ENCODE peak calls at places on chromosomes 11 and 22, in four cellular contexts. F is ovary, M is lower leg skin, L is body of pancreas. O is an unnamed sample.

GRCh38 chr11:811446-812245 is 1.9 kb downstream of the RPLP2 start:
- DNase-seq in F (no peak), M (no peak), L (no peak), O (no peak)

GRCh38 chr22:35754761-35755160 is 37.1 kb downstream of the APOL5 start:
- DNase-seq in F (no peak), M (no peak), L (no peak), O (no peak)

GRCh38 chr22:25200967-25201366 is 1.3 kb downstream of the CRYBB3 start:
- DNase-seq in F (no peak), M (no peak), L (no peak), O (no peak)

GRCh38 chr11:48017105-48017874 is 36.9 kb downstream of the PTPRJ start:
- DNase-seq in F (no peak), M (no peak), L (no peak), O (no peak)

GRCh38 chr11:58334708-58335107 is 24.2 kb downstream of the OR5B17 start:
- DNase-seq in F (no peak), M (no peak), L (no peak), O (peak; percentile 5)

GRCh38 chr22:50184004-50184461 is 1.7 kb upstream of the TRABD start:
- DNase-seq in F (peak; percentile 82), M (peak; percentile 94), L (peak; percentile 87), O (peak; percentile 59)

GRCh38 chr22:29330753-29331152 is 15.3 kb upstream of the RASL10A start:
- DNase-seq in F (peak; percentile 88), M (no peak), L (peak; percentile 48), O (peak; percentile 78)

GRCh38 chr11:20364412-20364792 is 888 bp downstream of the HTATIP2 start:
- DNase-seq in F (peak; percentile 21), M (no peak), L (no peak), O (no peak)

GRCh38 chr11:106765849-106766248 is 252.4 kb downstream of the GUCY1A2 start:
- DNase-seq in F (no peak), M (no peak), L (no peak), O (no peak)

GRCh38 chr11:42237701-42238235 is 778.3 kb upstream of the LRRC4C start:
- DNase-seq in F (no peak), M (no peak), L (no peak), O (no peak)

GRCh38 chr11:42812960-42813359 is 498.8 kb upstream of the API5 start:
- DNase-seq in F (no peak), M (no peak), L (no peak), O (no peak)

GRCh38 chr11:93248602-93249001 is 50.8 kb upstream of the SLC36A4 start:
- DNase-seq in F (no peak), M (no peak), L (no peak), O (no peak)

GRCh38 chr22:46763051-46763705 is 728 bp downstream of the TBC1D22A start:
- DNase-seq in F (no peak), M (peak; percentile 91), L (no peak), O (no peak)

GRCh38 chr11:27013741-27014415 is 20.0 kb downstream of the FIBIN start:
- DNase-seq in F (no peak), M (no peak), L (no peak), O (no peak)

GRCh38 chr11:2708757-2709281 is 9.0 kb upstream of the KCNQ1OT1 start:
- DNase-seq in F (peak; percentile 72), M (no peak), L (no peak), O (no peak)

GRCh38 chr11:3853935-3854659 is 1.4 kb upstream of the STIM1 start:
- DNase-seq in F (no peak), M (peak; percentile 91), L (peak; percentile 54), O (no peak)

GRCh38 chr11:48101044-48101733 is 115.4 kb upstream of the OR4B1 start:
- DNase-seq in F (no peak), M (peak; percentile 77), L (no peak), O (no peak)

GRCh38 chr22:36425977-36426523 is 38.3 kb upstream of the MYH9 start:
- DNase-seq in F (peak; percentile 66), M (no peak), L (peak; percentile 48), O (no peak)

GRCh38 chr11:115654792-115655191 is 150.6 kb upstream of the CADM1 start:
- DNase-seq in F (no peak), M (no peak), L (no peak), O (no peak)

GRCh38 chr11:72625746-72626636 is 48.2 kb downstream of the PDE2A start:
- DNase-seq in F (peak; percentile 69), M (peak; percentile 90), L (peak; percentile 67), O (no peak)

GRCh38 chr11:108093128-108093904 is 28.1 kb upstream of the ACAT1 start:
- DNase-seq in F (no peak), M (no peak), L (no peak), O (no peak)

GRCh38 chr11:131924446-131925240 is 554.2 kb downstream of the NTM start:
- DNase-seq in F (no peak), M (no peak), L (peak; percentile 68), O (no peak)

GRCh38 chr11:28615542-28615941 is 507.4 kb downstream of the METTL15 start:
- DNase-seq in F (no peak), M (no peak), L (no peak), O (no peak)

GRCh38 chr22:49139492-49140151 is 688.1 kb downstream of the BRD1 start:
- DNase-seq in F (no peak), M (peak; percentile 72), L (no peak), O (no peak)

GRCh38 chr22:29011868-29012428 is 49.7 kb downstream of the C22orf31 start:
- DNase-seq in F (no peak), M (no peak), L (no peak), O (no peak)

GRCh38 chr11:18566406-18566805 is 22.1 kb downstream of the UEVLD start:
- DNase-seq in F (no peak), M (no peak), L (no peak), O (no peak)

GRCh38 chr11:60679879-60680278 is 19.5 kb upstream of the MS4A8 start:
- DNase-seq in F (no peak), M (no peak), L (no peak), O (no peak)

DNA sequence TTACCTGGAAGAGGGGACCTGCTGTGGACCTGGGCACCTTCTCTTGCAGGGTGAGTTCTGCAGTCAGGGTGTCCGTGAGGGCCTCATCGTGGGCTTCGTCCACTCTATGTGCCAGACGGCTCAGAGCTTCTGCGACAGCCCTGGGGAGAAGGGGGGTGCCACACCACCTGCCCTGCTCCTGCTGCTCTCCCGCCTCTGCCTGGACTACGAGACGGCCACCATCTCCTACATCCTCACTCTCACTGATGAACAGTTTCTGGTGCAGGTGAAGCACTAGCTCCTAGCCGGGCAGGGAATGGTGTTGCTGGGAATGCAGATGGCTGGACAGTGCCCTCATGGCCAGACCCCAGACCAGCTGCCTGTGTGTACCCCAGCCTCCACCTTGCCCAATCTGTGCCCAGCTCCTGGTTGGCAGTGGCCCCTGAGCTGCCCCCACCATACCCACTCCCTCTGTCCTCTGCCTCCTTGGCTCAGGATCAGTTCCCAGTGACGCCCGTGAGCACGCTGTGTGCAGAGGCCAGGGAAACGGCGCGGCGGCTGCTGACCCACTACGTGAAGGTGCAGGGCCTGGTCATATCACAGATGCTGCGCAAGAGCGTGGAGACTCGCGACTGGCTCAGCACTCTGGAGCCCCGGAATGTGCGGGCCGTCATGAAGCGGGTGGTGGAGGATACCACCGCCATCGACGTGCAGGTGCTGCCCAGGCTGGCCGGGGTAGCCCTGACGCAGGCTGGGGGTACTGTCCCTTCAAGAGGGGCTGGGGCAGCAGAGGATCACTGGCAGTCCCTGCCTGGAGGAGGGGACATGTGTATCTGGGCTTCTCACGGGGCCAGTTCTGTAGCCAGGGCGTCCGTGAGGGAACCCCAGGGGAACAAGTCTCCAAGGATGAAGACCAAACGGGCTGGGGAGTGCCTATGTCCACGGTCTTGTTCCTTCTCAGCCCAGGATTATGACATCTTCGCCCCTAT is 2.2 kb upstream of the TM7SF2 start:
- DNase-seq in F (no peak), M (no peak), L (peak; percentile 5), O (no peak)
- TF ChIP-seq POLR2A in F (no peak), M (no peak), L (no peak), O (no peak)

GRCh38 chr22:17941501-17942406 is 82.6 kb downstream of the MICAL3 start:
- DNase-seq in F (no peak), M (no peak), L (no peak), O (no peak)
- TF ChIP-seq POLR2A in F (no peak), M (no peak), L (no peak), O (no peak)

GRCh38 chr11:46298699-46299424 is 21.4 kb downstream of the CREB3L1 start:
- DNase-seq in F (no peak), M (no peak), L (no peak), O (no peak)

GRCh38 chr11:46295312-46295995 is 18.0 kb downstream of the CREB3L1 start:
- DNase-seq in F (peak; percentile 81), M (peak; percentile 94), L (peak; percentile 72), O (peak; percentile 94)

GRCh38 chr11:46295996-46296519 is 18.6 kb downstream of the CREB3L1 start:
- DNase-seq in F (no peak), M (no peak), L (no peak), O (no peak)

GRCh38 chr11:46294365-46295309 is 17.2 kb downstream of the CREB3L1 start:
- DNase-seq in F (peak; percentile 78), M (no peak), L (no peak), O (peak; percentile 87)

DNA sequence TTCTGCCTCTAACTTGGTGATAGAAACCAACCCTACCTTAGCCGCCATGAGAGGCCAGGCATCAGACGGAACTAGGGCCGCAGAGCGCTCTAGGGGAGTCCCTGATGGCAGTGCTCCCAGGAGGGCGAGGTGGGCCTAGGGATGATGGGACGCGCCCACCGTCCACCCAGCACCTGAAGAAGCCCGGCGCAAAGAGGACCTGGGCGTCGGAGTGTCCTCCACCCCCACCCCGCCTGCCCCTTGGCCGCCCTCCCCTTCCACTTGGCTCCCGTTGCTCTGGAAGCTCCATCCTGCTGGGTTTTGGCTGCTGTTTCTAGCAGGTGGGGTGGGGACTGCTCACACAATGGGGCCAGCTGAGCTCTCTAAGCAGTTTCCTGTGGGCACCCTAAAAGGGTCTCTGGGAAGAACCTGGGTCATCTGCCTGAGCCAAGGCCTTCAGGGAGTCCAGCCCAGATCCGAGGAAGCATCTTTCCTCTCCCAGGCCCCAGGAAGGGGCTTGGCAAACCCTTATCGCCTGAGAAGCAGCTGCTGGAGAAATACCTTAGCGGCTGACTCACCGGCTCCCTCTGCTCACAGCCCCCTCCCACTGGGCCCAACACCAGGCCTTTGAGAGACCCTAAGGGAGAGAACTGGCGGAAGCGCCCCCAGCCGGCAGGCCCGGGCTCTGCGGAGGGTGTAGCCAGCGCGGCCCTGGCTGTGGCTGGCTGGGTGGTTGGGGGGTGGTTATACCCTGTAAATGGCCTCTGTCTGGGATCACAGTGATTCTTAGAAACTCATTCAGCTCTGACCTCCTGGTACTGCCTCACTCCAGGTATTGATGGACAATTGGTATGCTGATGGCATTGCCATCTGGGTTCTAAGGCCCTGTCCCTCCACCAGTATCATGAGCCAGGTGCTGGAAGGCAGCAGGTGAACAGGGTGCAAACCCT is 19.3 kb downstream of the CREB3L1 start:
- DNase-seq in F (peak; percentile 87), M (no peak), L (peak; percentile 51), O (no peak)
- TF ChIP-seq POLR2A in F (no peak), M (no peak), L (no peak), O (no peak)

DNA sequence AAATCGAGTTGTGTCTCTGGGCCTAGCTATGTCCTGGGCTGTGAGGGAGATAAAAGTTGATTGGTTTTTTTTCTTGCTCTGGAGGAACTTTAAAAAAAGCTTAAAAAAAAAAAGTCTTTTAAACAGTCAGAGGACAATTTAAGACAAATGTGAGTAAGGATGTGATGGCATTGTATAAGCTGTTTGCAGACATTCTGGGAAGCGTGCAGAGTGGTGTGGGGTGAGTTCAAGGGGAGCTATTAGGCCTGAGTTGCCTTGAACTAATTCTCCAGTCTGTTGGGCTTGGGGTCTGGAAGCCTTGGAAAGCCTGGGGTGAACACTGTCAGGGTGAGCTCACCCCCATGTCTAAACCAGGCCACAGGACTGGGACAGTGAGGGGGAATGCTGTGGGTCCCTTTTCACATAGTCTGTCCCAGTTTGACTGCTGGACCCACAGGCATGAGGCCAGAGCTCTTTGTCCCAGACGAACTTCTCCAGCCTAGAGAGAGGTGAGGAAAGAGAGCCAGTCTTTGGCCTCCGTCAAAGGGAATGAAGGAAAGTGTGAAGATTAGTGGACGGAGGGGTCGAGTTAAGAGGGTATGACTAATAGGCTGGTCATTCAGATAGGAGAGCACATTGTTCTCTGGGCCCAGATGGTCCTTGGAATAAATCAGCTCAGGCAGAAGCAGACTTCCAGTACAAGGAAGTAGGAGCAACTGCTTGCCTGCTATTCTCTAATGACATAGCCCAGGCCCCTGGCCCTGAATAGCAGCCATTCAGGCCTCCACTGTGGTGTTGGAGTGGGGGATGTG is 76.4 kb upstream of the NNMT start:
- DNase-seq in F (peak; percentile 56), M (no peak), L (peak; percentile 49), O (no peak)
- TF ChIP-seq POLR2A in F (no peak), M (no peak), L (no peak), O (no peak)